ENCODE peak calls at places on chromosomes 4 and X, in six cellular contexts. O is AG04450, N is hepatic stellate cell, Y is naive B cell, C is caudate nucleus, Z is chondrocyte. V is an unnamed sample.

GRCh38 chr4:188008377-188008776 is 12.8 kb downstream of the ZFP42 start:
- DNase-seq in C (no peak), Y (no peak), O (peak), Z (no peak), N (no peak), V (peak)

GRCh38 chrX:152898442-152898841 is 575 bp downstream of the ZNF185 start:
- DNase-seq in O (no peak), C (no peak), Z (peak), Y (no peak), N (no peak), V (no peak)

GRCh38 chr4:143587703-143588102 is 74.2 kb downstream of the SMARCA5 start:
- DNase-seq in O (no peak), Z (no peak), C (no peak), N (no peak), Y (no peak), V (no peak)

GRCh38 chr4:117001077-117001476 is 84.3 kb downstream of the TRAM1L1 start:
- DNase-seq in Z (no peak), C (no peak), Y (no peak), N (no peak), O (no peak), V (no peak)

GRCh38 chrX:11664211-11664888 is 1.4 kb downstream of the ARHGAP6 start:
- DNase-seq in C (no peak), O (no peak), N (no peak), Y (no peak), Z (peak), V (no peak)

GRCh38 chr4:53928825-53929224 is 135.6 kb downstream of the CHIC2 start:
- DNase-seq in Z (no peak), C (no peak), Y (no peak), N (no peak), O (peak), V (peak)

GRCh38 chr4:7422898-7423180 is 11.9 kb downstream of the PSAPL1 start:
- DNase-seq in Y (no peak), Z (no peak), O (no peak), C (no peak), N (no peak), V (no peak)

GRCh38 chrX:87517571-87518141 is at the start of gene KLHL4:
- DNase-seq in Z (no peak), Y (no peak), O (peak), N (no peak), C (peak), V (no peak)

GRCh38 chr4:66307641-66308438 is 637.6 kb upstream of the EPHA5 start:
- DNase-seq in Z (no peak), Y (no peak), C (no peak), N (no peak), O (no peak), V (no peak)

GRCh38 chr4:106062452-106062875 is 167.2 kb downstream of the NPNT start:
- DNase-seq in Z (no peak), Y (no peak), C (no peak), N (no peak), O (peak), V (peak)

GRCh38 chr4:88297725-88298453 is 13.5 kb upstream of the PPM1K start:
- DNase-seq in Z (no peak), Y (no peak), N (no peak), C (no peak), O (no peak), V (no peak)

GRCh38 chr4:83535945-83536648 is at the start of gene GPAT3:
- DNase-seq in N (peak), O (no peak), Y (peak), C (peak), Z (no peak), V (no peak)

GRCh38 chrX:68919707-68920106 is 90.9 kb downstream of the EFNB1 start:
- DNase-seq in C (no peak), Y (no peak), O (no peak), Z (no peak), N (no peak), V (no peak)

GRCh38 chr4:116501954-116502353 is 583.4 kb downstream of the TRAM1L1 start:
- DNase-seq in N (no peak), Z (no peak), Y (no peak), C (no peak), O (no peak), V (no peak)

GRCh38 chr4:65242156-65242846 is 428.0 kb downstream of the EPHA5 start:
- DNase-seq in C (no peak), Y (no peak), N (no peak), Z (peak), O (no peak), V (no peak)

GRCh38 chr4:74878323-74878722 is 54.6 kb upstream of the PARM1 start:
- DNase-seq in N (no peak), C (no peak), O (no peak), Z (no peak), Y (no peak), V (no peak)

GRCh38 chr4:95599777-95600436 is 51.1 kb upstream of the UNC5C start:
- DNase-seq in Y (no peak), Z (no peak), N (peak), C (no peak), O (no peak), V (no peak)

GRCh38 chrX:137432609-137433008 is 133.3 kb upstream of the ZIC3 start:
- DNase-seq in Z (no peak), N (no peak), Y (no peak), O (no peak), C (no peak), V (no peak)

GRCh38 chr4:16801356-16801755 is 97.1 kb downstream of the LDB2 start:
- DNase-seq in Z (no peak), N (peak), Y (no peak), C (no peak), O (no peak), V (no peak)

GRCh38 chrX:56728321-56728720 is 722 bp upstream of the NBDY start:
- DNase-seq in C (no peak), O (no peak), Z (no peak), N (no peak), Y (no peak), V (no peak)

GRCh38 chr4:176611351-176611750 is 181.4 kb downstream of the VEGFC start:
- DNase-seq in N (no peak), Z (no peak), O (no peak), C (no peak), Y (no peak), V (no peak)

GRCh38 chr4:7902101-7902553 is 37.5 kb downstream of the AFAP1 start:
- DNase-seq in Z (no peak), O (no peak), N (no peak), Y (no peak), C (no peak), V (no peak)

GRCh38 chrX:133523094-133523493 is 107.8 kb upstream of the GPC4 start:
- DNase-seq in O (no peak), N (no peak), Z (no peak), C (no peak), Y (no peak), V (no peak)

GRCh38 chr4:140793291-140793690 is 37.1 kb upstream of the TBC1D9 start:
- DNase-seq in N (no peak), O (no peak), Z (no peak), C (no peak), Y (no peak), V (no peak)

GRCh38 chrX:151983186-151983585 is 8.7 kb upstream of the GABRE start:
- DNase-seq in N (no peak), Y (no peak), Z (no peak), C (no peak), O (no peak), V (no peak)

GRCh38 chr4:8848507-8849265 is 23.0 kb downstream of the HMX1 start:
- DNase-seq in Z (peak), C (no peak), Y (no peak), O (no peak), N (no peak), V (no peak)

GRCh38 chr4:83114576-83114975 is at the start of gene PLAC8:
- DNase-seq in Z (no peak), N (no peak), O (no peak), C (no peak), Y (no peak), V (no peak)

GRCh38 chr4:154877110-154877760 is 96.2 kb downstream of the RBM46 start:
- DNase-seq in Y (no peak), O (no peak), C (no peak), Z (no peak), N (no peak), V (no peak)

GRCh38 chr4:89836897-89837384 is at the start of gene SNCA:
- DNase-seq in Z (no peak), Y (peak), N (peak), C (peak), O (no peak), V (no peak)

V was measured in AG04449.